ENCODE peak calls at places on chromosome 5, in ten cellular contexts. One of them, this sample, is unnamed. For H3K4me1, the result is how much of the 10 kb centered on the place peaks cover.

GRCh38 chr5:124309241-124309977 is 437.0 kb downstream of the ZNF608 start:
- DNase-seq in tibial artery: no peak
- DNase-seq in SK-N-SH: no peak
- DNase-seq in adrenal gland: no peak
- DNase-seq in HepG2: no peak
- DNase-seq in A549: no peak
- DNase-seq in CD8-positive, alpha-beta memory T cell: no peak
- DNase-seq in thoracic aorta: no peak
- DNase-seq in body of pancreas: no peak
- DNase-seq in uterus: no peak
- DNase-seq in this sample: no peak

GRCh38 chr5:82735160-82735789 is 341.9 kb downstream of the TMEM167A start:
- DNase-seq in tibial artery: no peak
- DNase-seq in SK-N-SH: no peak
- DNase-seq in adrenal gland: no peak
- DNase-seq in HepG2: peak
- DNase-seq in A549: no peak
- DNase-seq in CD8-positive, alpha-beta memory T cell: no peak
- DNase-seq in thoracic aorta: no peak
- DNase-seq in body of pancreas: no peak
- DNase-seq in uterus: no peak
- DNase-seq in this sample: no peak

GRCh38 chr5:130237721-130238120 is 333.5 kb downstream of the CHSY3 start:
- DNase-seq in tibial artery: no peak
- DNase-seq in SK-N-SH: no peak
- DNase-seq in adrenal gland: no peak
- DNase-seq in HepG2: no peak
- DNase-seq in A549: no peak
- DNase-seq in CD8-positive, alpha-beta memory T cell: no peak
- DNase-seq in thoracic aorta: no peak
- DNase-seq in body of pancreas: no peak
- DNase-seq in uterus: no peak
- DNase-seq in this sample: no peak

GRCh38 chr5:34915139-34915855 is at the start of the genes BRIX1 and RAD1:
- DNase-seq in tibial artery: peak
- DNase-seq in SK-N-SH: peak
- DNase-seq in adrenal gland: peak
- DNase-seq in HepG2: peak
- DNase-seq in A549: peak
- DNase-seq in CD8-positive, alpha-beta memory T cell: peak
- DNase-seq in thoracic aorta: peak
- DNase-seq in body of pancreas: peak
- DNase-seq in uterus: peak
- DNase-seq in this sample: peak

GRCh38 chr5:128551476-128551875 is 13.4 kb upstream of the FBN2 start:
- DNase-seq in tibial artery: no peak
- DNase-seq in SK-N-SH: no peak
- DNase-seq in adrenal gland: no peak
- DNase-seq in HepG2: no peak
- DNase-seq in A549: no peak
- DNase-seq in CD8-positive, alpha-beta memory T cell: no peak
- DNase-seq in thoracic aorta: no peak
- DNase-seq in body of pancreas: no peak
- DNase-seq in uterus: no peak
- DNase-seq in this sample: no peak

GRCh38 chr5:4230531-4230904 is 634.9 kb downstream of the IRX1 start:
- DNase-seq in tibial artery: no peak
- DNase-seq in SK-N-SH: no peak
- DNase-seq in adrenal gland: no peak
- DNase-seq in HepG2: no peak
- DNase-seq in A549: no peak
- DNase-seq in CD8-positive, alpha-beta memory T cell: no peak
- DNase-seq in thoracic aorta: no peak
- DNase-seq in body of pancreas: no peak
- DNase-seq in uterus: no peak
- DNase-seq in this sample: no peak

GRCh38 chr5:178434851-178435250 is 155.3 kb downstream of the COL23A1 start:
- DNase-seq in tibial artery: no peak
- DNase-seq in SK-N-SH: peak
- DNase-seq in adrenal gland: no peak
- DNase-seq in HepG2: no peak
- DNase-seq in A549: no peak
- DNase-seq in CD8-positive, alpha-beta memory T cell: no peak
- DNase-seq in thoracic aorta: no peak
- DNase-seq in body of pancreas: no peak
- DNase-seq in uterus: no peak
- DNase-seq in this sample: no peak

GRCh38 chr5:123700624-123701023 is 188.6 kb downstream of the CSNK1G3 start:
- DNase-seq in tibial artery: peak
- DNase-seq in SK-N-SH: no peak
- DNase-seq in adrenal gland: no peak
- DNase-seq in HepG2: no peak
- DNase-seq in A549: peak
- DNase-seq in CD8-positive, alpha-beta memory T cell: no peak
- DNase-seq in thoracic aorta: no peak
- DNase-seq in body of pancreas: peak
- DNase-seq in uterus: peak
- DNase-seq in this sample: no peak

GRCh38 chr5:127885176-127885575 is 182.0 kb downstream of the CCDC192 start:
- DNase-seq in tibial artery: no peak
- DNase-seq in SK-N-SH: no peak
- DNase-seq in adrenal gland: no peak
- DNase-seq in HepG2: no peak
- DNase-seq in A549: peak
- DNase-seq in CD8-positive, alpha-beta memory T cell: no peak
- DNase-seq in thoracic aorta: no peak
- DNase-seq in body of pancreas: no peak
- DNase-seq in uterus: no peak
- DNase-seq in this sample: no peak

GRCh38 chr5:127275641-127276193 is 14.9 kb upstream of the MEGF10 start:
- DNase-seq in tibial artery: no peak
- DNase-seq in SK-N-SH: no peak
- DNase-seq in adrenal gland: no peak
- DNase-seq in HepG2: no peak
- DNase-seq in A549: no peak
- DNase-seq in CD8-positive, alpha-beta memory T cell: no peak
- DNase-seq in thoracic aorta: no peak
- DNase-seq in body of pancreas: no peak
- DNase-seq in uterus: no peak
- DNase-seq in this sample: no peak

GRCh38 chr5:91016954-91017690 is 366.0 kb downstream of the ARRDC3 start:
- DNase-seq in tibial artery: peak
- DNase-seq in SK-N-SH: no peak
- DNase-seq in adrenal gland: no peak
- DNase-seq in HepG2: no peak
- DNase-seq in A549: no peak
- DNase-seq in CD8-positive, alpha-beta memory T cell: no peak
- DNase-seq in thoracic aorta: no peak
- DNase-seq in body of pancreas: no peak
- DNase-seq in uterus: no peak
- DNase-seq in this sample: no peak

GRCh38 chr5:164934039-164934438 is 1428.6 kb downstream of the MAT2B start:
- DNase-seq in tibial artery: no peak
- DNase-seq in SK-N-SH: no peak
- DNase-seq in adrenal gland: no peak
- DNase-seq in HepG2: no peak
- DNase-seq in A549: peak
- DNase-seq in CD8-positive, alpha-beta memory T cell: no peak
- DNase-seq in thoracic aorta: no peak
- DNase-seq in body of pancreas: no peak
- DNase-seq in uterus: no peak
- DNase-seq in this sample: no peak

GRCh38 chr5:136065588-136065987 is 36.8 kb downstream of the TGFBI start:
- DNase-seq in tibial artery: no peak
- DNase-seq in SK-N-SH: no peak
- DNase-seq in adrenal gland: no peak
- DNase-seq in HepG2: no peak
- DNase-seq in A549: no peak
- DNase-seq in CD8-positive, alpha-beta memory T cell: no peak
- DNase-seq in thoracic aorta: no peak
- DNase-seq in body of pancreas: no peak
- DNase-seq in uterus: no peak
- DNase-seq in this sample: no peak
- H3K4me1 ChIP-seq in tibial artery: under half
- H3K4me1 ChIP-seq in SK-N-SH: under half
- H3K4me1 ChIP-seq in adrenal gland: under half
- H3K4me1 ChIP-seq in HepG2: under half
- H3K4me1 ChIP-seq in A549: half or more
- H3K4me1 ChIP-seq in CD8-positive, alpha-beta memory T cell: under half
- H3K4me1 ChIP-seq in thoracic aorta: under half
- H3K4me1 ChIP-seq in body of pancreas: under half
- H3K4me1 ChIP-seq in uterus: under half
- H3K4me1 ChIP-seq in this sample: under half

GRCh38 chr5:10593531-10594181 is 29.8 kb downstream of the ANKRD33B start:
- DNase-seq in tibial artery: no peak
- DNase-seq in SK-N-SH: no peak
- DNase-seq in adrenal gland: no peak
- DNase-seq in HepG2: no peak
- DNase-seq in A549: no peak
- DNase-seq in CD8-positive, alpha-beta memory T cell: no peak
- DNase-seq in thoracic aorta: no peak
- DNase-seq in body of pancreas: no peak
- DNase-seq in uterus: no peak
- DNase-seq in this sample: no peak
- H3K4me1 ChIP-seq in tibial artery: under half
- H3K4me1 ChIP-seq in SK-N-SH: under half
- H3K4me1 ChIP-seq in adrenal gland: under half
- H3K4me1 ChIP-seq in HepG2: under half
- H3K4me1 ChIP-seq in A549: half or more
- H3K4me1 ChIP-seq in CD8-positive, alpha-beta memory T cell: under half
- H3K4me1 ChIP-seq in thoracic aorta: under half
- H3K4me1 ChIP-seq in body of pancreas: under half
- H3K4me1 ChIP-seq in uterus: under half
- H3K4me1 ChIP-seq in this sample: under half

DNA sequence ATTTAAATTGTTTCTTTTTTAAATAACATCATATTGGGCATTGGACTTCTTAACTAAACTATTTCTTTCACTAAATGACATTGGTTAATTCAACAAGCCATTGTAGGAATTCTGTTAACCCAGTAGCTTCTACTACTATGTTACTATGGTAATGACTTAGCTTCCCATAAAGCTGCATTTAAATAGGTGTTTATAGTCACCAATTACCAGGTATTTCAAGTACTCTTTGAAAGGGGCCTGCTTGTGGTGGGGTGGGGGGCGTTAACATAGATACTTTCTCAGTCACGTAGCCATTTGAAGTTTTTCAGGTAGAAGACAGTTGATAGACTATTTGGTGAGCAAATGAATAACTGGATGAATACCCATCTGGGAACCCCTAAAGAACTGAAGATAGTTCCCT is 34.0 kb downstream of the PIK3R1 start:
- DNase-seq in tibial artery: no peak
- DNase-seq in SK-N-SH: no peak
- DNase-seq in adrenal gland: no peak
- DNase-seq in HepG2: no peak
- DNase-seq in A549: no peak
- DNase-seq in CD8-positive, alpha-beta memory T cell: no peak
- DNase-seq in thoracic aorta: no peak
- DNase-seq in body of pancreas: no peak
- DNase-seq in uterus: no peak
- DNase-seq in this sample: no peak
- H3K4me1 ChIP-seq in tibial artery: under half
- H3K4me1 ChIP-seq in SK-N-SH: under half
- H3K4me1 ChIP-seq in adrenal gland: half or more
- H3K4me1 ChIP-seq in HepG2: under half
- H3K4me1 ChIP-seq in A549: under half
- H3K4me1 ChIP-seq in CD8-positive, alpha-beta memory T cell: half or more
- H3K4me1 ChIP-seq in thoracic aorta: half or more
- H3K4me1 ChIP-seq in body of pancreas: under half
- H3K4me1 ChIP-seq in uterus: under half
- H3K4me1 ChIP-seq in this sample: under half

GRCh38 chr5:151663617-151664322 is 22.9 kb downstream of the SPARC start:
- DNase-seq in tibial artery: peak
- DNase-seq in SK-N-SH: no peak
- DNase-seq in adrenal gland: peak
- DNase-seq in HepG2: no peak
- DNase-seq in A549: no peak
- DNase-seq in CD8-positive, alpha-beta memory T cell: no peak
- DNase-seq in thoracic aorta: no peak
- DNase-seq in body of pancreas: peak
- DNase-seq in uterus: peak
- DNase-seq in this sample: no peak
- H3K4me1 ChIP-seq in tibial artery: half or more
- H3K4me1 ChIP-seq in SK-N-SH: under half
- H3K4me1 ChIP-seq in adrenal gland: half or more
- H3K4me1 ChIP-seq in HepG2: under half
- H3K4me1 ChIP-seq in A549: under half
- H3K4me1 ChIP-seq in CD8-positive, alpha-beta memory T cell: under half
- H3K4me1 ChIP-seq in thoracic aorta: half or more
- H3K4me1 ChIP-seq in body of pancreas: under half
- H3K4me1 ChIP-seq in uterus: under half
- H3K4me1 ChIP-seq in this sample: under half

DNA sequence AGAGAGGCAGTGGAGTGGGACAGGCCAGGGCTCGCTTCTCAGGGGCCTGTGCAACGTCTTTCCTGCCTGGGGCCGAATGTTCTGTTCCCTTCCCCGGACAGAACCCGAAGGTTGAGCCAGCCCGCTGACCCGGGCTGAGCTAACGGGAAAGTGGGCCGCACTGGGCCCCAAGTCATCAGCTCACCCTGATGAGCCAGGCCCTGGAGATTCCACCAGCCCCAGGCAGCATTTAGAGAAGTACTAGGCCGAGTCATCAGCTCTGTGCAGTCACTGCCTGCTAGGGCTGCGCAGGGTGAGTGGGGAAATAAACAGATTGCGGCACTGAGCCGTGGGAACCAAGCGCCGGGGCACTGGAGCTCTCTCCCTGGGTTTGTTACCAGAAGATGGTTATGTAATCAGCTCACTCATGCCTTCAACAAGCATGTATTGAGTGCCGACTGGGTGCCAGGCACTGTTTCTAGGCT is 29.1 kb upstream of the DUSP1 start:
- DNase-seq in tibial artery: peak
- DNase-seq in SK-N-SH: no peak
- DNase-seq in adrenal gland: peak
- DNase-seq in HepG2: no peak
- DNase-seq in A549: peak
- DNase-seq in CD8-positive, alpha-beta memory T cell: no peak
- DNase-seq in thoracic aorta: peak
- DNase-seq in body of pancreas: peak
- DNase-seq in uterus: peak
- DNase-seq in this sample: no peak
- H3K4me1 ChIP-seq in tibial artery: under half
- H3K4me1 ChIP-seq in SK-N-SH: under half
- H3K4me1 ChIP-seq in adrenal gland: under half
- H3K4me1 ChIP-seq in HepG2: half or more
- H3K4me1 ChIP-seq in A549: half or more
- H3K4me1 ChIP-seq in CD8-positive, alpha-beta memory T cell: under half
- H3K4me1 ChIP-seq in thoracic aorta: half or more
- H3K4me1 ChIP-seq in body of pancreas: under half
- H3K4me1 ChIP-seq in uterus: under half
- H3K4me1 ChIP-seq in this sample: under half

This sample was measured in naive thymus-derived CD4-positive, alpha-beta T cell.